ENCODE peak calls at places on chromosomes 3 and 15, in four cellular contexts. H is heart right ventricle, K is cardiac fibroblast, Y is AG09319. W is an unnamed sample.

GRCh38 chr15:65409284-65409631 is 13.5 kb downstream of the IGDCC4 start:
- DNase-seq in H (no peak), Y (peak; percentile 89), K (peak; percentile 92), W (peak; percentile 100)

GRCh38 chr3:16289144-16289889 is 24.3 kb downstream of the OXNAD1 start:
- DNase-seq in H (no peak), Y (no peak), K (peak; percentile 42), W (no peak)

GRCh38 chr3:141878326-141878725 is 1.9 kb downstream of the ATP1B3 start:
- DNase-seq in H (no peak), K (no peak), Y (no peak), W (no peak)

GRCh38 chr3:190491533-190492054 is 22.3 kb upstream of the IL1RAP start:
- DNase-seq in K (peak; percentile 46), Y (no peak), H (peak; percentile 46), W (no peak)

GRCh38 chr3:101319531-101319930 is 844 bp downstream of the IMPG2 start:
- DNase-seq in Y (no peak), H (no peak), K (no peak), W (no peak)

GRCh38 chr15:60961541-60961940 is 267.6 kb downstream of the RORA start:
- DNase-seq in H (no peak), K (no peak), Y (no peak), W (no peak)

GRCh38 chr3:473284-473800 is 276.8 kb downstream of the CHL1 start:
- DNase-seq in Y (no peak), K (no peak), H (no peak), W (no peak)

GRCh38 chr3:145854486-145854885 is 306.5 kb downstream of the PLOD2 start:
- DNase-seq in K (no peak), H (no peak), Y (no peak), W (no peak)

GRCh38 chr3:173045770-173046382 is 95.2 kb downstream of the SPATA16 start:
- DNase-seq in Y (no peak), H (no peak), K (peak; percentile 41), W (no peak)

GRCh38 chr3:170076715-170077238 is 39.0 kb downstream of the GPR160 start:
- DNase-seq in H (no peak), Y (no peak), K (peak; percentile 52), W (peak; percentile 45)

GRCh38 chr3:120196333-120196732 is 88.7 kb downstream of the GPR156 start:
- DNase-seq in K (no peak), Y (no peak), H (no peak), W (no peak)
- TF ChIP-seq CTCF in K (no peak), Y (no peak), H (no peak), W (no peak)

DNA sequence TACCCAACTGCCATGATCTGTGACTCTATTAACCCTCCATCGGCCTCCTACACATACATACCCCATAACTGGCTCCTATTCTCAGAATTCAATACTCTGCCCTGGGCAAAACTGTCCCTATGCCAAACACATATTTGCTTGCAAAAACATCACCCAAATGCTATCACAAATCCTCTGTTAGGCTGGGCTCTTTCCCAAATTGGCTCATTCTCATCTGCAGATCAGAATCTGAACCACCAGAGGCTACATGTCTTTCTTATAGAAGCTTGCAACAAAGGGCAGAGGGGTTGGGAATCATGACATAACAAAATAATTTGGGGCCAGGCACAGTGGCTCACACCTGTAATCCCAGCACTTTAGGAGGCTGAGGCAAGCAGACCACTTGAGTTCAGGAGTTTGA is 45.4 kb upstream of the GOLM2 start:
- DNase-seq in K (no peak), H (no peak), Y (no peak), W (no peak)
- TF ChIP-seq CTCF in K (no peak), H (no peak), Y (no peak), W (no peak)

GRCh38 chr15:64356443-64357040 is 569 bp upstream of the CSNK1G1 start:
- DNase-seq in H (no peak), K (peak; percentile 96), Y (peak; percentile 70), W (peak; percentile 85)

GRCh38 chr15:64351265-64351664 is 4.7 kb downstream of the CSNK1G1 start:
- DNase-seq in H (no peak), Y (no peak), K (peak; percentile 17), W (no peak)

GRCh38 chr15:64355559-64356442 is at the start of gene CSNK1G1:
- DNase-seq in K (peak; percentile 98), H (peak; percentile 97), Y (peak; percentile 95), W (peak; percentile 95)

GRCh38 chr15:64349375-64349774 is 6.6 kb downstream of the CSNK1G1 start:
- DNase-seq in K (no peak), H (no peak), Y (no peak), W (no peak)

GRCh38 chr15:64354683-64355558 is 1.1 kb downstream of the CSNK1G1 start:
- DNase-seq in Y (no peak), K (no peak), H (no peak), W (no peak)
- TF ChIP-seq CTCF in Y (no peak), K (no peak), H (no peak), W (no peak)

GRCh38 chr3:20322085-20322484 is 136.1 kb upstream of the SGO1 start:
- DNase-seq in H (no peak), Y (no peak), K (no peak), W (no peak)
- TF ChIP-seq CTCF in H (no peak), Y (no peak), K (no peak), W (no peak)

GRCh38 chr15:80934761-80935221 is 54.8 kb downstream of the MESD start:
- DNase-seq in Y (no peak), K (peak; percentile 57), H (peak; percentile 19), W (no peak)
- TF ChIP-seq CTCF in Y (no peak), K (no peak), H (no peak), W (no peak)

GRCh38 chr3:14413381-14414071 is 11.1 kb downstream of the SLC6A6 start:
- DNase-seq in K (peak; percentile 52), H (no peak), Y (no peak), W (no peak)

GRCh38 chr3:14410501-14411165 is 8.2 kb downstream of the SLC6A6 start:
- DNase-seq in K (peak; percentile 92), Y (peak; percentile 82), H (no peak), W (no peak)

GRCh38 chr3:14411166-14411526 is 8.7 kb downstream of the SLC6A6 start:
- DNase-seq in H (no peak), Y (no peak), K (no peak), W (no peak)

GRCh38 chr3:14412831-14413380 is 10.5 kb downstream of the SLC6A6 start:
- DNase-seq in H (no peak), K (no peak), Y (no peak), W (no peak)

GRCh38 chr3:14411988-14412387 is 9.6 kb downstream of the SLC6A6 start:
- DNase-seq in Y (no peak), H (no peak), K (no peak), W (no peak)
- TF ChIP-seq CTCF in Y (peak; percentile 10), H (no peak), K (peak; percentile 2), W (peak; percentile 55)

DNA sequence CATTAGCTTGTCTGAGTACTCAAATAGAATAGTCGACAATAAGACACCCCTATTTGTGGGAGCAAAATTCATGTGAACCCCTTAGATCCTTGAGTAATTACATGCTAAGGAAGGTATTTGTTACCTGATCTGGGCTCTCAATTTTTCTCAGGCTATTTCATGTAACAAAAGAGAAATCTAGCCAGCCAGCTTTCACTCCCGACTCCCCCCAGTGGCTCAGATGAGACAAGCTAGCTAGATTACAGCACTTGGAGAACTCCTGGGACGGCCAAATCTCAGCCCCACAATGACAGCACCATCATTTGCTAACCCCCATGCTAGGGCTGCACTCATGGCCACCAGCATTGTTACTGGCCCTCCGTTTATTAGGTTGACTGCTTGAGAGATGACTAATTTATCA is 41.3 kb downstream of the GLDN start:
- DNase-seq in K (peak; percentile 70), Y (peak; percentile 27), H (no peak), W (peak; percentile 32)
- TF ChIP-seq CTCF in K (peak; percentile 85), Y (peak; percentile 84), H (peak; percentile 40), W (peak; percentile 89)

GRCh38 chr3:159919873-159920272 is 68.8 kb upstream of the IL12A start:
- DNase-seq in Y (no peak), K (peak; percentile 70), H (no peak), W (no peak)
- TF ChIP-seq CTCF in Y (no peak), K (no peak), H (no peak), W (no peak)